ENCODE peak calls at places on chromosomes 4 and X, in six cellular contexts. One of them, this sample, is unnamed. For H3K9me3, the result is how much of the 10 kb centered on the place peaks cover.

GRCh38 chr4:106717094-106717493 is 319.0 kb downstream of the DKK2 start:
- DNase-seq in cardiac muscle cell: no peak
- DNase-seq in SJSA1: no peak
- DNase-seq in aorta: no peak
- DNase-seq in tibial nerve: no peak
- DNase-seq in pancreas: no peak
- DNase-seq in this sample: no peak

GRCh38 chrX:123625477-123625876 is 107.4 kb downstream of the THOC2 start:
- DNase-seq in tibial nerve: no peak
- DNase-seq in aorta: no peak
- DNase-seq in SJSA1: no peak
- DNase-seq in cardiac muscle cell: no peak
- DNase-seq in pancreas: no peak
- DNase-seq in this sample: no peak

GRCh38 chr4:81421346-81422218 is 50.1 kb downstream of the RASGEF1B start:
- DNase-seq in SJSA1: no peak
- DNase-seq in pancreas: no peak
- DNase-seq in cardiac muscle cell: no peak
- DNase-seq in aorta: no peak
- DNase-seq in tibial nerve: no peak
- DNase-seq in this sample: no peak

GRCh38 chrX:68420559-68420958 is 12.7 kb downstream of the OPHN1 start:
- DNase-seq in tibial nerve: no peak
- DNase-seq in cardiac muscle cell: no peak
- DNase-seq in pancreas: no peak
- DNase-seq in SJSA1: no peak
- DNase-seq in aorta: no peak
- DNase-seq in this sample: no peak

GRCh38 chrX:119181491-119181890 is 53.9 kb upstream of the KIAA1210 start:
- DNase-seq in cardiac muscle cell: no peak
- DNase-seq in tibial nerve: no peak
- DNase-seq in SJSA1: no peak
- DNase-seq in pancreas: no peak
- DNase-seq in aorta: no peak
- DNase-seq in this sample: peak

GRCh38 chrX:31384471-31384870 is 312.6 kb upstream of the FTHL17 start:
- DNase-seq in aorta: no peak
- DNase-seq in pancreas: no peak
- DNase-seq in SJSA1: no peak
- DNase-seq in tibial nerve: no peak
- DNase-seq in cardiac muscle cell: no peak
- DNase-seq in this sample: no peak

GRCh38 chr4:110632506-110633357 is 9.9 kb upstream of the PITX2 start:
- DNase-seq in pancreas: no peak
- DNase-seq in SJSA1: no peak
- DNase-seq in tibial nerve: no peak
- DNase-seq in aorta: peak
- DNase-seq in cardiac muscle cell: no peak
- DNase-seq in this sample: no peak

GRCh38 chrX:103817502-103817901 is 14.6 kb downstream of the RAB9B start:
- DNase-seq in cardiac muscle cell: peak
- DNase-seq in aorta: no peak
- DNase-seq in tibial nerve: no peak
- DNase-seq in pancreas: no peak
- DNase-seq in SJSA1: no peak
- DNase-seq in this sample: no peak

GRCh38 chr4:171846232-171846631 is 33.0 kb downstream of the GALNTL6 start:
- DNase-seq in tibial nerve: no peak
- DNase-seq in cardiac muscle cell: peak
- DNase-seq in aorta: no peak
- DNase-seq in pancreas: no peak
- DNase-seq in SJSA1: peak
- DNase-seq in this sample: peak

GRCh38 chrX:134172588-134173259 is 64.3 kb upstream of the CCDC160 start:
- DNase-seq in cardiac muscle cell: peak
- DNase-seq in SJSA1: no peak
- DNase-seq in pancreas: peak
- DNase-seq in aorta: peak
- DNase-seq in tibial nerve: no peak
- DNase-seq in this sample: peak

GRCh38 chr4:158914178-158914577 is 145.4 kb downstream of the FNIP2 start:
- DNase-seq in tibial nerve: no peak
- DNase-seq in aorta: no peak
- DNase-seq in SJSA1: no peak
- DNase-seq in cardiac muscle cell: no peak
- DNase-seq in pancreas: no peak
- DNase-seq in this sample: no peak

GRCh38 chrX:100677616-100678181 is 33.7 kb downstream of the SRPX2 start:
- DNase-seq in aorta: no peak
- DNase-seq in tibial nerve: no peak
- DNase-seq in pancreas: no peak
- DNase-seq in SJSA1: no peak
- DNase-seq in cardiac muscle cell: no peak
- DNase-seq in this sample: no peak

GRCh38 chrX:9897761-9898161 is 69.4 kb upstream of the CLDN34 start:
- DNase-seq in aorta: no peak
- DNase-seq in pancreas: no peak
- DNase-seq in cardiac muscle cell: no peak
- DNase-seq in SJSA1: no peak
- DNase-seq in tibial nerve: no peak
- DNase-seq in this sample: peak

GRCh38 chr4:167025651-167026050 is 208.6 kb downstream of the SPOCK3 start:
- DNase-seq in tibial nerve: no peak
- DNase-seq in cardiac muscle cell: no peak
- DNase-seq in SJSA1: no peak
- DNase-seq in pancreas: no peak
- DNase-seq in aorta: no peak
- DNase-seq in this sample: no peak

GRCh38 chrX:14598330-14598729 is 69.0 kb downstream of the GLRA2 start:
- DNase-seq in aorta: no peak
- DNase-seq in pancreas: no peak
- DNase-seq in cardiac muscle cell: no peak
- DNase-seq in SJSA1: no peak
- DNase-seq in tibial nerve: no peak
- DNase-seq in this sample: no peak

GRCh38 chrX:124045109-124045508 is 83.6 kb downstream of the STAG2 start:
- DNase-seq in aorta: no peak
- DNase-seq in tibial nerve: no peak
- DNase-seq in pancreas: no peak
- DNase-seq in SJSA1: no peak
- DNase-seq in cardiac muscle cell: no peak
- DNase-seq in this sample: no peak

GRCh38 chr4:173525118-173526033 is 4.7 kb downstream of the HAND2 start:
- DNase-seq in tibial nerve: no peak
- DNase-seq in aorta: no peak
- DNase-seq in SJSA1: no peak
- DNase-seq in cardiac muscle cell: peak
- DNase-seq in pancreas: no peak
- DNase-seq in this sample: no peak

DNA sequence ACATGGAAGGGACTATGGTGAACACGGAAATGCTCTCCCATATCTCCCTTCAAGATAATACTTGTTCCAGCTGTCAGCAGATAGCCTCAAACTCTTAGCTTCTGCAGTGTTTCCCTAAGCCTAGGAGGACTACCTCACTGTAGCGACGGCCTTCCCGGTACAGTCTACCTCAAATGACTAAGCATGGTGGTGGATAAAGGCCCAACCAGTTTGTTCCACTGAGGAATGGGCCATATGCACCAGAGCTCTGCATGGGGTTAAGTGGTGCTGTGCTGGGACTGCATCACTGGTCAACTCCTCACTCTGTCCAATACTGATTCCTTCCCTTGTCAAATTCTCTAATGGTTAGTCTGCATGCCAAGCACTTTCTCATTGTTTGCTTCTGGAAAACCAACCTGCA is 119.6 kb upstream of the GNPDA2 start:
- DNase-seq in pancreas: no peak
- DNase-seq in tibial nerve: no peak
- DNase-seq in SJSA1: no peak
- DNase-seq in aorta: no peak
- DNase-seq in cardiac muscle cell: peak
- DNase-seq in this sample: no peak
- H3K9me3 ChIP-seq in pancreas: under half
- H3K9me3 ChIP-seq in tibial nerve: under half
- H3K9me3 ChIP-seq in SJSA1: under half
- H3K9me3 ChIP-seq in aorta: under half
- H3K9me3 ChIP-seq in cardiac muscle cell: under half
- H3K9me3 ChIP-seq in this sample: under half

GRCh38 chr4:14564281-14564680 is 438.0 kb upstream of the CPEB2 start:
- DNase-seq in SJSA1: no peak
- DNase-seq in pancreas: no peak
- DNase-seq in tibial nerve: no peak
- DNase-seq in cardiac muscle cell: no peak
- DNase-seq in aorta: no peak
- DNase-seq in this sample: no peak

GRCh38 chr4:14562901-14563300 is 439.4 kb upstream of the CPEB2 start:
- DNase-seq in aorta: no peak
- DNase-seq in pancreas: no peak
- DNase-seq in cardiac muscle cell: no peak
- DNase-seq in SJSA1: no peak
- DNase-seq in tibial nerve: no peak
- DNase-seq in this sample: no peak

GRCh38 chr4:14566518-14566917 is 435.8 kb upstream of the CPEB2 start:
- DNase-seq in pancreas: no peak
- DNase-seq in tibial nerve: no peak
- DNase-seq in cardiac muscle cell: no peak
- DNase-seq in SJSA1: no peak
- DNase-seq in aorta: no peak
- DNase-seq in this sample: no peak

DNA sequence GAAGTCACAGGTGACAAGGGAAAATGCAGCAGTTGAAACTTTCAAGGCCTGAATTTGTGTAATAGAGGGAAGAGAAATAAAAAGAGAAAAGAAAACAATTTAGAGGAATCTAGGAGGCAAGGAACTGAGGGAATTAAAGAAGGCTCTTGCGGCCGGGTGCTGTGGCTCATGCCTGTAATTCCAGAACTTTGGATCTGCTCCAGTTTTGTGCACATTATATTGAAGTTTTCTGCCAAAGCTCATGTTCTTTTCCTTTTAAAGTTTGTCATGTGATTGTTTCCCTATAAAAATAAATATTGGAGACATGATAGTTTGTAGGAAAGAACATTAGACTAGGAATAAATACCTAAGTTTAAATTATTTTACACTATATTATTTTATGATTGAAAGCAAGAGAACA is 433.9 kb upstream of the CPEB2 start:
- DNase-seq in SJSA1: no peak
- DNase-seq in pancreas: no peak
- DNase-seq in aorta: no peak
- DNase-seq in cardiac muscle cell: no peak
- DNase-seq in tibial nerve: no peak
- DNase-seq in this sample: no peak
- H3K9me3 ChIP-seq in SJSA1: under half
- H3K9me3 ChIP-seq in pancreas: under half
- H3K9me3 ChIP-seq in aorta: under half
- H3K9me3 ChIP-seq in cardiac muscle cell: under half
- H3K9me3 ChIP-seq in tibial nerve: under half
- H3K9me3 ChIP-seq in this sample: under half

GRCh38 chr4:14155803-14156202 is 528.3 kb upstream of the BOD1L1 start:
- DNase-seq in SJSA1: no peak
- DNase-seq in tibial nerve: no peak
- DNase-seq in pancreas: no peak
- DNase-seq in aorta: no peak
- DNase-seq in cardiac muscle cell: peak
- DNase-seq in this sample: no peak

GRCh38 chr4:14152834-14153519 is 525.5 kb upstream of the BOD1L1 start:
- DNase-seq in pancreas: no peak
- DNase-seq in SJSA1: no peak
- DNase-seq in tibial nerve: no peak
- DNase-seq in aorta: no peak
- DNase-seq in cardiac muscle cell: no peak
- DNase-seq in this sample: no peak

GRCh38 chr4:14149469-14150030 is 522.0 kb upstream of the BOD1L1 start:
- DNase-seq in cardiac muscle cell: no peak
- DNase-seq in tibial nerve: no peak
- DNase-seq in aorta: no peak
- DNase-seq in SJSA1: no peak
- DNase-seq in pancreas: no peak
- DNase-seq in this sample: no peak

GRCh38 chr4:14151099-14151498 is 523.6 kb upstream of the BOD1L1 start:
- DNase-seq in pancreas: no peak
- DNase-seq in tibial nerve: no peak
- DNase-seq in SJSA1: no peak
- DNase-seq in aorta: no peak
- DNase-seq in cardiac muscle cell: no peak
- DNase-seq in this sample: peak
- H3K9me3 ChIP-seq in pancreas: under half
- H3K9me3 ChIP-seq in tibial nerve: under half
- H3K9me3 ChIP-seq in SJSA1: under half
- H3K9me3 ChIP-seq in aorta: under half
- H3K9me3 ChIP-seq in cardiac muscle cell: under half
- H3K9me3 ChIP-seq in this sample: under half

GRCh38 chr4:102472441-102473013 is 28.6 kb upstream of the NFKB1 start:
- DNase-seq in cardiac muscle cell: no peak
- DNase-seq in tibial nerve: no peak
- DNase-seq in pancreas: no peak
- DNase-seq in SJSA1: no peak
- DNase-seq in aorta: no peak
- DNase-seq in this sample: no peak

GRCh38 chr4:102477657-102478056 is 23.5 kb upstream of the NFKB1 start:
- DNase-seq in aorta: no peak
- DNase-seq in SJSA1: no peak
- DNase-seq in pancreas: no peak
- DNase-seq in tibial nerve: no peak
- DNase-seq in cardiac muscle cell: no peak
- DNase-seq in this sample: peak

GRCh38 chr4:102473476-102473875 is 27.7 kb upstream of the NFKB1 start:
- DNase-seq in cardiac muscle cell: no peak
- DNase-seq in SJSA1: no peak
- DNase-seq in pancreas: no peak
- DNase-seq in tibial nerve: no peak
- DNase-seq in aorta: no peak
- DNase-seq in this sample: no peak

GRCh38 chr4:102478186-102478585 is 23.0 kb upstream of the NFKB1 start:
- DNase-seq in SJSA1: no peak
- DNase-seq in cardiac muscle cell: no peak
- DNase-seq in aorta: no peak
- DNase-seq in pancreas: no peak
- DNase-seq in tibial nerve: no peak
- DNase-seq in this sample: no peak

DNA sequence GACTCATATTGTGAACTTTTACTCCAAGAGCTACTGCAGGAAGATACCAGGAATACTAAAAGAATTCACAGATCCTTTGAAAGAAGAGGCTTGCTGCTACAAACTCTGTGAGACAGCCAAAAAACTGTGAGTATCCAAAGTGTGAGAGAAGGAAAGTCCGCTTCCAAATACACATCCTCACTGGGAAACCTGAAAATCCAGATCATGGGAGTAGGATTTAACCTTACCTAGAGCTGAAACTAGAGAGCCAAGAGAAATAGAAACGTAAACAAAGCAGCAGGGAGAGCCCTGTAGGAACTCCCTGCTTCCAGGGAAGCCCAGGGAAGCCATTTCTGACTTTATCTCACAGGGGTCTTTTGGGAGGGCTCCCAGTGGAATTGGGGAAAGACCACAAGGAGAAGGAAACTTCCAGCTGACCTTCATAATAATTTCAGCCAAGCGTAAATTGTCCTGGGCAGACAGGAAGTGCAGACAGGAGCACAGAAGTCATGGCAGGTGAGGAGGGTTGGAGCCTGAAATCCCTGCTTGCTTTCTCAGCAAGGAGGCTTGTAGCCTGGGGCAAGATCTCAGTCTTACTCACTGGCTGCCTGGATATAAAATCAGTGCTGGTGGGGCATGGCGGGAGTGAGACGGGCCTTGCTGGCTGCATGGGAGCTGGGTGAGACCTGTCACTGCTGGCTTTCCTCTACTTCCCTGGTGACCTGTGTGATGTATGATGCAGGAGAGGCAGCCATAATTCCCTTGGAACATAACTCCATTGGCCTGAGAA is 26.2 kb upstream of the NFKB1 start:
- DNase-seq in SJSA1: no peak
- DNase-seq in aorta: no peak
- DNase-seq in tibial nerve: no peak
- DNase-seq in pancreas: no peak
- DNase-seq in cardiac muscle cell: no peak
- DNase-seq in this sample: no peak
- H3K9me3 ChIP-seq in SJSA1: under half
- H3K9me3 ChIP-seq in aorta: under half
- H3K9me3 ChIP-seq in tibial nerve: under half
- H3K9me3 ChIP-seq in pancreas: under half
- H3K9me3 ChIP-seq in cardiac muscle cell: under half
- H3K9me3 ChIP-seq in this sample: under half